ENCODE peak calls at places on chromosome 17, in eight cellular contexts. T is ACHN; W is effector CD4-positive, alpha-beta T cell; O is uterus; H is adrenal gland; F is RCC 7860; U is AG08396; Z is mucosa of gallbladder. D is an unnamed sample.

GRCh38 chr17:6458416-6458950 is 14.2 kb downstream of the PIMREG start:
- DNase-seq in T (no peak), W (no peak), O (no peak), H (no peak), F (no peak), U (no peak), Z (no peak), D (peak; percentile 15)

GRCh38 chr17:48048321-48049140 is at the start of gene NFE2L1:
- DNase-seq in T (peak; percentile 96), W (no peak), O (peak; percentile 93), H (peak; percentile 96), F (peak; percentile 85), U (peak; percentile 88), Z (peak; percentile 88), D (peak; percentile 93)

GRCh38 chr17:28344435-28344901 is 8.9 kb downstream of the TNFAIP1 start:
- DNase-seq in T (no peak), W (no peak), O (no peak), H (no peak), F (no peak), U (no peak), Z (no peak), D (no peak)

GRCh38 chr17:75405365-75406221 is at the start of gene GRB2:
- DNase-seq in T (peak; percentile 97), W (peak; percentile 99), O (peak; percentile 98), H (peak; percentile 98), F (peak; percentile 91), U (peak; percentile 100), Z (peak; percentile 99), D (peak; percentile 99)

GRCh38 chr17:17356149-17356930 is 53.2 kb downstream of the NT5M start:
- DNase-seq in T (peak; percentile 81), W (peak; percentile 47), O (peak; percentile 70), H (peak; percentile 73), F (peak; percentile 45), U (peak; percentile 90), Z (peak; percentile 84), D (peak; percentile 74)

GRCh38 chr17:73198201-73198929 is 5.5 kb downstream of the COG1 start:
- DNase-seq in T (no peak), W (no peak), O (no peak), H (no peak), F (no peak), U (no peak), Z (no peak), D (no peak)

GRCh38 chr17:35373532-35373983 is at the start of gene SLFN11:
- DNase-seq in T (peak; percentile 96), W (peak; percentile 83), O (peak; percentile 89), H (peak; percentile 75), F (peak; percentile 89), U (peak; percentile 94), Z (peak; percentile 74), D (peak; percentile 92)

GRCh38 chr17:70307430-70307829 is 138.1 kb downstream of the KCNJ2 start:
- DNase-seq in T (no peak), W (no peak), O (no peak), H (no peak), F (no peak), U (peak; percentile 13), Z (no peak), D (peak; percentile 54)

GRCh38 chr17:29124135-29124930 is 55.9 kb downstream of the MYO18A start:
- DNase-seq in T (peak; percentile 81), W (no peak), O (peak; percentile 49), H (peak; percentile 61), F (peak; percentile 58), U (peak; percentile 79), Z (peak; percentile 65), D (no peak)

GRCh38 chr17:15447928-15448579 is 19.4 kb downstream of the CDRT4 start:
- DNase-seq in T (no peak), W (no peak), O (peak; percentile 13), H (no peak), F (no peak), U (no peak), Z (no peak), D (no peak)

GRCh38 chr17:36892112-36892838 is 45.0 kb upstream of the LHX1 start:
- DNase-seq in T (no peak), W (no peak), O (no peak), H (no peak), F (no peak), U (no peak), Z (peak; percentile 60), D (no peak)

D was measured in heart left ventricle.